ENCODE peak calls at places on chromosome 12, in nine cellular contexts. Q is thyroid gland, J is H1, S is transverse colon, U is ovary, N is prostate gland, C is heart left ventricle, L is body of pancreas, G is IMR-90. K is an unnamed sample.

GRCh38 chr12:128190052-128190451 is 76.9 kb upstream of the TMEM132C start:
- DNase-seq in Q (no peak), J (no peak), S (no peak), U (no peak), N (no peak), C (no peak), L (no peak), G (no peak), K (no peak)

GRCh38 chr12:113236539-113237354 is 15.5 kb downstream of the TPCN1 start:
- DNase-seq in Q (no peak), J (no peak), S (peak; percentile 8), U (no peak), N (no peak), C (no peak), L (no peak), G (no peak), K (no peak)

GRCh38 chr12:13215056-13215455 is 18.5 kb downstream of the EMP1 start:
- DNase-seq in Q (no peak), J (no peak), S (no peak), U (no peak), N (no peak), C (no peak), L (no peak), G (no peak), K (no peak)

GRCh38 chr12:32843528-32844095 is 53.0 kb downstream of the PKP2 start:
- DNase-seq in Q (no peak), J (no peak), S (no peak), U (no peak), N (peak; percentile 23), C (no peak), L (no peak), G (no peak), K (no peak)

GRCh38 chr12:50734409-50735263 is 29.3 kb upstream of the ATF1 start:
- DNase-seq in Q (peak; percentile 21), J (no peak), S (no peak), U (no peak), N (no peak), C (no peak), L (no peak), G (peak; percentile 33), K (no peak)

GRCh38 chr12:25553083-25553482 is at the start of gene LMNTD1:
- DNase-seq in Q (peak; percentile 2), J (no peak), S (no peak), U (no peak), N (no peak), C (no peak), L (no peak), G (peak; percentile 89), K (no peak)

GRCh38 chr12:75603475-75603874 is 92.1 kb upstream of the KRR1 start:
- DNase-seq in Q (peak; percentile 14), J (no peak), S (no peak), U (no peak), N (no peak), C (no peak), L (no peak), G (no peak), K (no peak)

GRCh38 chr12:123973552-123974341 is 732 bp downstream of the ZNF664 start:
- DNase-seq in Q (peak; percentile 58), J (no peak), S (peak; percentile 55), U (peak; percentile 39), N (peak; percentile 43), C (peak; percentile 54), L (peak; percentile 58), G (peak; percentile 10), K (no peak)

GRCh38 chr12:84058136-84058535 is 854.5 kb downstream of the SLC6A15 start:
- DNase-seq in Q (peak; percentile 80), J (no peak), S (no peak), U (no peak), N (no peak), C (no peak), L (no peak), G (no peak), K (no peak)

GRCh38 chr12:12323606-12324005 is 26.4 kb downstream of the MANSC1 start:
- DNase-seq in Q (no peak), J (no peak), S (no peak), U (no peak), N (no peak), C (no peak), L (no peak), G (peak; percentile 45), K (no peak)

GRCh38 chr12:108446766-108447165 is 68.3 kb upstream of the FICD start:
- DNase-seq in Q (no peak), J (no peak), S (no peak), U (no peak), N (no peak), C (no peak), L (no peak), G (no peak), K (no peak)

GRCh38 chr12:49322367-49322707 is 718 bp upstream of the TROAP start:
- DNase-seq in Q (no peak), J (no peak), S (no peak), U (no peak), N (no peak), C (no peak), L (no peak), G (no peak), K (no peak)

GRCh38 chr12:67520611-67521010 is 127.9 kb upstream of the DYRK2 start:
- DNase-seq in Q (no peak), J (no peak), S (no peak), U (no peak), N (no peak), C (no peak), L (no peak), G (no peak), K (no peak)

GRCh38 chr12:85277900-85278597 is 2.0 kb upstream of the ALX1 start:
- DNase-seq in Q (no peak), J (no peak), S (peak; percentile 12), U (no peak), N (no peak), C (no peak), L (peak; percentile 12), G (no peak), K (no peak)

DNA sequence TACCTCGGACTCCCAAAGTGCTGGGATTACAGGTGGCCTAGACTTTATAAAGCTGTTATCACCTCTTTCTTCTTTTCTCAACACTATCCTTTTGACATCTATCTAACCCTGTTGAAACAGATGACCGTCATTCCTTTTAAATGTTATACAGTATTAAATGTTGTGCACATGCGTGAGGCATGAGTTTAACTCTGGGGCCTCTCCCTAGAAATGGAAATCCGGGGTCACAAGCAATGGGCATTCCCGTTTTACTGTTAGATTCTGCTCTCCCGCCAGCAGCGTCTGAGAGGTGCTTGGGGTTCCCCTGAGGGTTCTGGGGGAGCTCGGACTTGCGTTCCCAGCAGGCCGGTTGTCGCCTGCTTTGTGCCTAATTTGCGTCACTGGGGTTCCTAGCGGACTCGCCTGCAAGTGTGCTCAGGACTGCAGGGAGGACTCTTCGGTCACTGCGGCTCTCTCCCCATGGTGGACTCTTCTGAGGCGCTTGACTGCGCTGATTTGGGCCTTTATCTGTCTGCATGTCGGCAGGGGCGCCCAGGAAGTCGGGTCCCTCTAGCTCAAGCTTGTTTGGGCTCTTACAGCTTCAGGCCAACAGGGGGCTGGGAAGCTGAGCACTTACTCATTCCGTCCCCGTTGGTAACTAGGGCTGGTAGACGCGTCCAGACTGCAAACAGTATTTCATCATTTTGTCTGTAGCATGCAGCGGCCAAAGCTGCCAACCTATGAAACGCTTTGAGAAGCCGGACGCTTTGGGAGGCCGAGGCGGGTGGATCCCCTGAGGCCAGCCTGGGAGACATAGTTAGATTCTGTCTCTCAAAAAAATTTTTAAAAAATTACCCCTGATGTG is 1.2 kb upstream of the RAN start:
- DNase-seq in Q (peak; percentile 53), J (peak; percentile 73), S (peak; percentile 60), U (peak; percentile 39), N (peak; percentile 35), C (peak; percentile 42), L (peak; percentile 59), G (peak; percentile 83), K (peak; percentile 63)
- TF ChIP-seq CTCF in Q (no peak), J (peak; percentile 65), S (peak; percentile 40), U (peak; percentile 26), N (peak; percentile 20), C (peak; percentile 36), L (no peak), G (peak; percentile 54), K (no peak)

GRCh38 chr12:19846561-19846960 is 407.3 kb downstream of the AEBP2 start:
- DNase-seq in Q (no peak), J (no peak), S (no peak), U (no peak), N (no peak), C (no peak), L (no peak), G (peak; percentile 69), K (no peak)
- H3K4me3 ChIP-seq in Q (no peak overlapping the region), J (no peak overlapping the region), S (no peak overlapping the region), U (no peak overlapping the region), N (no peak overlapping the region), C (no peak overlapping the region), L (no peak overlapping the region), G (no peak overlapping the region), K (no peak overlapping the region)

DNA sequence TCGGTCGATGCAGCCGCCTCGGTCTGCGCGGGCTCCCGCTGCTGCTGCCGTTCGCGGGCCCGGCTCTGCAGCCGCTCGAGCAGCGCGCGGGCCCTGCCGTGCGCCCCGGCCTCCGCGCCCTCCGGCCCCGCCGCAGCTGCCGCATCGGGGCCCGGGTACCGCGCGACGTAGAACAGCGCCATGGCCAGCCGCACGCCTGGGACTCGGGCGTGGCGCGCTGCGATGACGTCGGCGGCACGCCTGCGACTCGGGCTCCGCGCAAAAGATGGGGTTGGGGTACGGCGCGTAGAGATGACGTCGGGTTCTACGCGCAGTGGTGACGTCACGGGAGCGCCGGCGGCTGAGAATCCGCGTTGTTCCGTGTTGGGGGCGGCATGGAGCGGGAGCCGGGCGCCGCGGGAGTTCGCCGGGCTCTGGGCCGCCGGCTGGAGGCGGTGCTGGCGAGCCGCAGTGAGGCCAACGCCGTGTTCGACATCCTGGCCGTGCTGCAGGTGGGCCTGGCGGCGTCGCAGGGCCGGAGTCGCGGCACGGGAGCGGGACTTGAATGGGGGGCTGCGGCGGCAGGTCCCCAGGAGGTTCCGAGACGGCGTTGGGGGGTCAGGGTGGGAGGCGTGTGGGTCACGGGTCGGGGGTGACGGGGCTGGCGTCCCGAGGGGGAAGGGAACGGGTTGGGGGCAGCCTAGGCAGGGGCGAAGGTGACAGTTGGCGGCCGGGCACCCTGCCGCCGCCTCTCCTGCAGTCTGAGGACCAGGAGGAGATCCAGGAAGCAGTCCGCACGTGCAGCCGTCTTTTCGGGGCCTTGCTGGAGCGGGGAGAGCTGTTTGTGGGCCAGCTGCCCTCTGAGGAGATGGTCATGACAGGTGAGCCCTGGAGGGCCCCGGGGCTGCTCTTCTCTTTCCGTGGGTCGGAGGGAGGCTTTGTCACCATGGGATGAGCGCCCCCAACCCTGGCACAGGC is at the start of the genes DDX51 and NOC4L:
- DNase-seq in Q (peak; percentile 92), J (peak; percentile 79), S (peak; percentile 95), U (peak; percentile 91), N (peak; percentile 92), C (peak; percentile 93), L (peak; percentile 95), G (peak; percentile 93), K (peak; percentile 99)
- TF ChIP-seq POLR2A in Q (no peak), J (peak; percentile 48), S (peak; percentile 69), U (peak; percentile 54), N (peak; percentile 71), C (peak; percentile 81), L (peak; percentile 47), G (peak; percentile 62), K (no peak)

GRCh38 chr12:72201457-72201856 is 70.7 kb upstream of the TRHDE start:
- DNase-seq in Q (no peak), J (no peak), S (no peak), U (no peak), N (no peak), C (no peak), L (no peak), G (no peak), K (no peak)

DNA sequence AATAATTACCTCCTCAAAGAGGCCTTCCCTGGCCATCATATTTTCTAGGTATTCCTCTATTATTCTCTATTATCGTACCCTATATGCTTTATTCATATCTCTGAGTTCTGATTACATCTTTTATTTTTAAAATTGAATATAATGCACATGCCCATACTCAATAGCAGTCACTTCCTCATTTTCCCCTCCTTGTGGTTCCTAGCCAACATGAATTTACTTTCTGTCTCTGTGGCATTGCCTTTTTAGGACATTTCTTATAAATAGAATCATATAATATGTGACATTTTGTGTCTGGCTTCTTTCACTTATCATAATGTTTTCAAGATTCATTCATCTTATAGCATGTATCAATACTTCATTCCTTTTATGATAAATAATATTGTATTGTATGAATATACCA is 74.4 kb upstream of the TRHDE start:
- DNase-seq in Q (no peak), J (no peak), S (no peak), U (no peak), N (no peak), C (no peak), L (no peak), G (no peak), K (no peak)
- TF ChIP-seq CTCF in Q (no peak), J (no peak), S (no peak), U (no peak), N (no peak), C (no peak), L (no peak), G (no peak), K (no peak)